ENCODE peak calls at places on chromosomes 13 and 19, in eight cellular contexts. One of them, this sample, is unnamed.

GRCh38 chr19:49071860-49072547 is 495 bp downstream of the KCNA7 start:
- DNase-seq in body of pancreas: no peak
- DNase-seq in ovary: no peak
- DNase-seq in IMR-90: no peak
- DNase-seq in CD4-positive, CD25-positive, alpha-beta regulatory T cell: no peak
- DNase-seq in brain microvascular endothelial cell: no peak
- DNase-seq in left ventricle myocardium inferior: no peak
- DNase-seq in suprapubic skin: no peak
- DNase-seq in this sample: no peak

GRCh38 chr19:50311723-50312635 is 17.2 kb downstream of the KCNC3 start:
- DNase-seq in suprapubic skin: no peak
- DNase-seq in IMR-90: no peak
- DNase-seq in left ventricle myocardium inferior: no peak
- DNase-seq in body of pancreas: no peak
- DNase-seq in brain microvascular endothelial cell: no peak
- DNase-seq in ovary: no peak
- DNase-seq in CD4-positive, CD25-positive, alpha-beta regulatory T cell: no peak
- DNase-seq in this sample: no peak

GRCh38 chr19:40413291-40413994 is at the start of gene PRX:
- DNase-seq in suprapubic skin: no peak
- DNase-seq in ovary: no peak
- DNase-seq in brain microvascular endothelial cell: no peak
- DNase-seq in left ventricle myocardium inferior: no peak
- DNase-seq in CD4-positive, CD25-positive, alpha-beta regulatory T cell: no peak
- DNase-seq in IMR-90: no peak
- DNase-seq in body of pancreas: no peak
- DNase-seq in this sample: no peak

GRCh38 chr13:27593267-27593666 is 27.1 kb downstream of the LNX2 start:
- DNase-seq in CD4-positive, CD25-positive, alpha-beta regulatory T cell: no peak
- DNase-seq in suprapubic skin: no peak
- DNase-seq in body of pancreas: no peak
- DNase-seq in left ventricle myocardium inferior: no peak
- DNase-seq in brain microvascular endothelial cell: no peak
- DNase-seq in ovary: no peak
- DNase-seq in IMR-90: no peak
- DNase-seq in this sample: no peak

GRCh38 chr13:48888613-48889012 is 87.1 kb upstream of the FNDC3A start:
- DNase-seq in left ventricle myocardium inferior: no peak
- DNase-seq in ovary: no peak
- DNase-seq in CD4-positive, CD25-positive, alpha-beta regulatory T cell: no peak
- DNase-seq in body of pancreas: no peak
- DNase-seq in IMR-90: no peak
- DNase-seq in suprapubic skin: no peak
- DNase-seq in brain microvascular endothelial cell: no peak
- DNase-seq in this sample: no peak

GRCh38 chr13:29294869-29295268 is 300.6 kb downstream of the SLC7A1 start:
- DNase-seq in left ventricle myocardium inferior: no peak
- DNase-seq in suprapubic skin: no peak
- DNase-seq in brain microvascular endothelial cell: no peak
- DNase-seq in IMR-90: no peak
- DNase-seq in ovary: no peak
- DNase-seq in body of pancreas: no peak
- DNase-seq in CD4-positive, CD25-positive, alpha-beta regulatory T cell: no peak
- DNase-seq in this sample: no peak

GRCh38 chr13:57409121-57409520 is 222.4 kb upstream of the PCDH17 start:
- DNase-seq in ovary: no peak
- DNase-seq in body of pancreas: no peak
- DNase-seq in suprapubic skin: no peak
- DNase-seq in left ventricle myocardium inferior: no peak
- DNase-seq in CD4-positive, CD25-positive, alpha-beta regulatory T cell: no peak
- DNase-seq in brain microvascular endothelial cell: no peak
- DNase-seq in IMR-90: no peak
- DNase-seq in this sample: no peak

GRCh38 chr19:54704928-54705327 is 19.3 kb upstream of the KIR3DL3 start:
- DNase-seq in ovary: no peak
- DNase-seq in suprapubic skin: no peak
- DNase-seq in brain microvascular endothelial cell: no peak
- DNase-seq in left ventricle myocardium inferior: no peak
- DNase-seq in body of pancreas: no peak
- DNase-seq in CD4-positive, CD25-positive, alpha-beta regulatory T cell: no peak
- DNase-seq in IMR-90: no peak
- DNase-seq in this sample: no peak

DNA sequence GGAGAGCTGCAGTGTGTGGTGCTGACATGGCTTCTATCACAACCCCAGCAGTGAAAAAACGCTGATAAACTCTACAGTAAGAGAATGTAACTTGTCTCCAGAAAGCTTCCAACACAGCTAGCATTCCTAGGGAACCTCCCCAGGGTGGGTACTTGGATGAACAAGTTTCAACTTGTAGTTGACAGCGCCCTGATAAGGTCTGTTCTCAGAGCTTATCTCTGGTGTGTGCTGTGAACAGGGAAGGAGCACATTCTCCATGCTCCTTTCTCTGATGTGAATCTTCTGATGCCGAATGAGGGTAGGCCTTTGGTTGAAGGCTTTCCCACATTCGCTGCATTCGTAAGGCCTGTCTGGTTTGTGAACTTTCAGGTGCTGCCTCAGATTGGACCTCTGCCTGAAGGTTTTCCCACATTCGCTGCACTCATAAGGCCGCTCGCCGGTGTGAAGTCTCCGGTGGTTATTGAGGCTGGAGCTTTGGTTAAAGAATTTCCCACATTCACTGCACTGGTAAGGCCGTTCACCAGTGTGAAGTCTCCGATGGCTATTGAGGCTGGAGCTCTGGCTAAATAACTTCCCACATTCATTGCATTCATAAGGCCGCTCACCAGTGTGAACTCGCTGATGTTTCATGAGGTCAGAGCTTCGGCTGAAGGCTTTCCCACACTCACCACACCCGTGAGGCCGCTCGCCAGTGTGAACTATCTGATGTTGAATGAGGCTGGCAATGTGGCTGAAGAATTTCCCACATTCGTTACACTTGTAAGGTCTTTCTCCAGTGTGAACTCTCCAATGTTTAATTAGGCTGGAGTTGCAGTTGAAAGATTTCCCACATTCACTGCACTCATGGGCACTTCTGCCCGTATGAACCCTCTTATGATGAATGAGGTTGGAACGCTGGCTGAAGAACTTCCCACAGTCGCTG is 5.9 kb downstream of the ZNF792 start:
- DNase-seq in suprapubic skin: no peak
- DNase-seq in IMR-90: no peak
- DNase-seq in body of pancreas: no peak
- DNase-seq in CD4-positive, CD25-positive, alpha-beta regulatory T cell: no peak
- DNase-seq in ovary: no peak
- DNase-seq in left ventricle myocardium inferior: no peak
- DNase-seq in brain microvascular endothelial cell: no peak
- DNase-seq in this sample: no peak
- H3K36me3 ChIP-seq in suprapubic skin: peaks cover 43% of the 10 kb centered on the region
- H3K36me3 ChIP-seq in IMR-90: peaks cover 35% of the 10 kb centered on the region
- H3K36me3 ChIP-seq in body of pancreas: peaks cover 22% of the 10 kb centered on the region
- H3K36me3 ChIP-seq in CD4-positive, CD25-positive, alpha-beta regulatory T cell: peaks cover 73% of the 10 kb centered on the region
- H3K36me3 ChIP-seq in ovary: peaks cover 13% of the 10 kb centered on the region
- H3K36me3 ChIP-seq in left ventricle myocardium inferior: peaks cover 80% of the 10 kb centered on the region
- H3K36me3 ChIP-seq in brain microvascular endothelial cell: peaks cover 33% of the 10 kb centered on the region
- H3K36me3 ChIP-seq in this sample: peaks cover 8% of the 10 kb centered on the region

DNA sequence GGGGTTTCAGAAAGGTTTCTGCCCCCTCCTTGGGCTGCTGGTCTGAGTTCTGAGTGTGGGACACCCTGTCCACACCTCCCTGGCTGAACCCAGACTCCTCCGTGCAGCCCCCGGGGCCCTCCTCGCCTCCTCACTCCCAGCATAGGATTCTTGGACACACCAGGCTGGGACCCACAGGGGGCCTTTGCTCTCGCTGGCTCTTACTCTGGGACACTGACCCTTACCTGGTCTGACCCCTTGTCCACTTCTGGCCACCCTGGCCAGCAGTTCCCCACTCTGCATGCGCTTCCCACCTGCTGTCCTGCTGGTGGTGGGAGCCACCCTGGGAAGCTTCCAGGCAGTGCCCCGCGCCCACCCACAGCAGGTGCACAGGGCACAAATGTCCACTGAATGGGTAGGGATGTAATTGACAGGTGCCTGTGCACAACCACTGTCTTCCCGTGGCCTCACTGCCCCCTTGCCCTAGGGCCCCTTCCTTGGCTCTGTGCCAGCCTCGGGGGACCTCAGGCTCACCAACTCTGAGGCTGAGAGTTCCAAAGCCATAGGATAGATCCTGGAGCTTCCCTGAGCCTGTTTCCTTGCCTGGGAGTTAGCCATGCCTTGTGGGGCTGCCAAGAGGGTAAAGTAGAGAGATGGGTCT is 7.0 kb upstream of the SLC25A42 start:
- DNase-seq in body of pancreas: no peak
- DNase-seq in left ventricle myocardium inferior: no peak
- DNase-seq in brain microvascular endothelial cell: no peak
- DNase-seq in IMR-90: no peak
- DNase-seq in CD4-positive, CD25-positive, alpha-beta regulatory T cell: no peak
- DNase-seq in ovary: no peak
- DNase-seq in suprapubic skin: no peak
- DNase-seq in this sample: no peak
- H3K36me3 ChIP-seq in body of pancreas: no peaks in the 10 kb centered on the region
- H3K36me3 ChIP-seq in left ventricle myocardium inferior: peaks cover 44% of the 10 kb centered on the region
- H3K36me3 ChIP-seq in brain microvascular endothelial cell: peaks cover 57% of the 10 kb centered on the region
- H3K36me3 ChIP-seq in IMR-90: peaks cover 53% of the 10 kb centered on the region
- H3K36me3 ChIP-seq in CD4-positive, CD25-positive, alpha-beta regulatory T cell: peaks cover 34% of the 10 kb centered on the region
- H3K36me3 ChIP-seq in ovary: no peaks in the 10 kb centered on the region
- H3K36me3 ChIP-seq in suprapubic skin: peaks cover 59% of the 10 kb centered on the region
- H3K36me3 ChIP-seq in this sample: peaks cover 38% of the 10 kb centered on the region

GRCh38 chr13:23347601-23348000 is 85.9 kb downstream of the SACS start:
- DNase-seq in body of pancreas: no peak
- DNase-seq in IMR-90: no peak
- DNase-seq in suprapubic skin: no peak
- DNase-seq in ovary: no peak
- DNase-seq in brain microvascular endothelial cell: no peak
- DNase-seq in CD4-positive, CD25-positive, alpha-beta regulatory T cell: no peak
- DNase-seq in left ventricle myocardium inferior: no peak
- DNase-seq in this sample: no peak
- H3K36me3 ChIP-seq in body of pancreas: no peaks in the 10 kb centered on the region
- H3K36me3 ChIP-seq in IMR-90: peaks cover 33% of the 10 kb centered on the region
- H3K36me3 ChIP-seq in suprapubic skin: no peaks in the 10 kb centered on the region
- H3K36me3 ChIP-seq in ovary: no peaks in the 10 kb centered on the region
- H3K36me3 ChIP-seq in brain microvascular endothelial cell: peaks cover 36% of the 10 kb centered on the region
- H3K36me3 ChIP-seq in CD4-positive, CD25-positive, alpha-beta regulatory T cell: peaks cover 64% of the 10 kb centered on the region
- H3K36me3 ChIP-seq in left ventricle myocardium inferior: peaks cover 25% of the 10 kb centered on the region
- H3K36me3 ChIP-seq in this sample: peaks cover 2% of the 10 kb centered on the region

GRCh38 chr13:20973886-20974285 is 71.3 kb upstream of the XPO4 start:
- DNase-seq in CD4-positive, CD25-positive, alpha-beta regulatory T cell: no peak
- DNase-seq in IMR-90: no peak
- DNase-seq in ovary: no peak
- DNase-seq in suprapubic skin: no peak
- DNase-seq in brain microvascular endothelial cell: no peak
- DNase-seq in body of pancreas: no peak
- DNase-seq in left ventricle myocardium inferior: no peak
- DNase-seq in this sample: no peak

GRCh38 chr13:20980899-20981298 is 78.4 kb upstream of the XPO4 start:
- DNase-seq in body of pancreas: no peak
- DNase-seq in brain microvascular endothelial cell: no peak
- DNase-seq in suprapubic skin: peak; percentile 21
- DNase-seq in CD4-positive, CD25-positive, alpha-beta regulatory T cell: no peak
- DNase-seq in IMR-90: no peak
- DNase-seq in ovary: no peak
- DNase-seq in left ventricle myocardium inferior: no peak
- DNase-seq in this sample: no peak

GRCh38 chr13:20980420-20980819 is 77.9 kb upstream of the XPO4 start:
- DNase-seq in IMR-90: no peak
- DNase-seq in CD4-positive, CD25-positive, alpha-beta regulatory T cell: no peak
- DNase-seq in left ventricle myocardium inferior: no peak
- DNase-seq in suprapubic skin: peak; percentile 32
- DNase-seq in brain microvascular endothelial cell: no peak
- DNase-seq in ovary: no peak
- DNase-seq in body of pancreas: no peak
- DNase-seq in this sample: no peak

GRCh38 chr13:20974981-20975585 is 72.5 kb upstream of the XPO4 start:
- DNase-seq in ovary: no peak
- DNase-seq in body of pancreas: no peak
- DNase-seq in left ventricle myocardium inferior: no peak
- DNase-seq in CD4-positive, CD25-positive, alpha-beta regulatory T cell: no peak
- DNase-seq in suprapubic skin: peak; percentile 76
- DNase-seq in IMR-90: no peak
- DNase-seq in brain microvascular endothelial cell: no peak
- DNase-seq in this sample: no peak

GRCh38 chr13:20977394-20977793 is 74.8 kb upstream of the XPO4 start:
- DNase-seq in suprapubic skin: no peak
- DNase-seq in left ventricle myocardium inferior: no peak
- DNase-seq in ovary: no peak
- DNase-seq in body of pancreas: no peak
- DNase-seq in IMR-90: no peak
- DNase-seq in CD4-positive, CD25-positive, alpha-beta regulatory T cell: no peak
- DNase-seq in brain microvascular endothelial cell: no peak
- DNase-seq in this sample: no peak
- H3K36me3 ChIP-seq in suprapubic skin: peaks cover 87% of the 10 kb centered on the region
- H3K36me3 ChIP-seq in left ventricle myocardium inferior: peaks cover 99% of the 10 kb centered on the region
- H3K36me3 ChIP-seq in ovary: no peaks in the 10 kb centered on the region
- H3K36me3 ChIP-seq in body of pancreas: no peaks in the 10 kb centered on the region
- H3K36me3 ChIP-seq in IMR-90: peaks cover 70% of the 10 kb centered on the region
- H3K36me3 ChIP-seq in CD4-positive, CD25-positive, alpha-beta regulatory T cell: no peaks in the 10 kb centered on the region
- H3K36me3 ChIP-seq in brain microvascular endothelial cell: peaks cover 72% of the 10 kb centered on the region
- H3K36me3 ChIP-seq in this sample: peaks cover 18% of the 10 kb centered on the region

DNA sequence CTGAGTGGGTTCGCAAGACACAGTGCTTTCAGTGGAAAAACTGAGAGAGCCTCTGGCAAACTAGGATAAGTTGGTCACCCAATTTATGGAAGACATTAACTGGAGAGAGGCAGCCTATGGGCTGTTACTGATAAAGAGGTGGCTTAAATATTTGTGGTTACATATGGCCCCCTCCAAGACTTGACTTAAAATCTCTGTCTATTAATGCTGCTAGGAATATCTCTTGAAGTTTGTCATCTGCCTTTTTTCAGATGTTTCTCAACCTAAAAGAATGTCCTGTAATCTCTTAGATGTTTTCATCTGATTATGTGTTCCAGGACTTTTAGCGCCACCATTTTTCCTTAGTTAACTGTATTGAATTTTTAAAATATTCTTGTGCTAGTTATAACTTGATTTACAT is 54.6 kb downstream of the NAA16 start:
- DNase-seq in body of pancreas: no peak
- DNase-seq in brain microvascular endothelial cell: peak; percentile 56
- DNase-seq in IMR-90: peak; percentile 49
- DNase-seq in suprapubic skin: no peak
- DNase-seq in CD4-positive, CD25-positive, alpha-beta regulatory T cell: no peak
- DNase-seq in ovary: no peak
- DNase-seq in left ventricle myocardium inferior: no peak
- DNase-seq in this sample: no peak
- H3K36me3 ChIP-seq in body of pancreas: no peaks in the 10 kb centered on the region
- H3K36me3 ChIP-seq in brain microvascular endothelial cell: peaks cover 6% of the 10 kb centered on the region
- H3K36me3 ChIP-seq in IMR-90: peaks cover 25% of the 10 kb centered on the region
- H3K36me3 ChIP-seq in suprapubic skin: peaks cover 58% of the 10 kb centered on the region
- H3K36me3 ChIP-seq in CD4-positive, CD25-positive, alpha-beta regulatory T cell: peaks cover 80% of the 10 kb centered on the region
- H3K36me3 ChIP-seq in ovary: no peaks in the 10 kb centered on the region
- H3K36me3 ChIP-seq in left ventricle myocardium inferior: peaks cover 92% of the 10 kb centered on the region
- H3K36me3 ChIP-seq in this sample: peaks cover 4% of the 10 kb centered on the region

GRCh38 chr19:38678217-38678890 is 30.9 kb downstream of the ACTN4 start:
- DNase-seq in body of pancreas: no peak
- DNase-seq in CD4-positive, CD25-positive, alpha-beta regulatory T cell: no peak
- DNase-seq in IMR-90: no peak
- DNase-seq in ovary: no peak
- DNase-seq in left ventricle myocardium inferior: no peak
- DNase-seq in suprapubic skin: no peak
- DNase-seq in brain microvascular endothelial cell: no peak
- DNase-seq in this sample: no peak
- H3K36me3 ChIP-seq in body of pancreas: no peaks in the 10 kb centered on the region
- H3K36me3 ChIP-seq in CD4-positive, CD25-positive, alpha-beta regulatory T cell: no peaks in the 10 kb centered on the region
- H3K36me3 ChIP-seq in IMR-90: peaks cover 17% of the 10 kb centered on the region
- H3K36me3 ChIP-seq in ovary: no peaks in the 10 kb centered on the region
- H3K36me3 ChIP-seq in left ventricle myocardium inferior: no peaks in the 10 kb centered on the region
- H3K36me3 ChIP-seq in suprapubic skin: no peaks in the 10 kb centered on the region
- H3K36me3 ChIP-seq in brain microvascular endothelial cell: peaks cover 22% of the 10 kb centered on the region
- H3K36me3 ChIP-seq in this sample: peaks cover 23% of the 10 kb centered on the region